ENCODE peak calls at places on chromosomes 12 and 14, in nine cellular contexts. N is nephron progenitor cell, T is suprapubic skin, K is prostate gland, H is astrocyte of the spinal cord, U is kidney, V is fibroblast of mammary gland, M is A549, W is Caco-2. D is an unnamed sample.

GRCh38 chr12:26754148-26754547 is 78.8 kb downstream of the ITPR2 start:
- DNase-seq in V (no peak), W (no peak), H (no peak), U (no peak), T (no peak), N (no peak), M (no peak), K (no peak), D (no peak)

GRCh38 chr14:105167303-105168092 is 1.1 kb downstream of the JAG2 start:
- DNase-seq in K (peak), W (no peak), U (no peak), V (no peak), N (peak), M (no peak), T (no peak), H (no peak), D (no peak)

GRCh38 chr14:103653802-103654201 is 24.8 kb downstream of the KLC1 start:
- DNase-seq in T (no peak), N (no peak), K (no peak), H (no peak), V (no peak), W (no peak), U (no peak), M (no peak), D (no peak)

GRCh38 chr14:32327255-32327961 is 1.7 kb upstream of the AKAP6 start:
- DNase-seq in H (no peak), T (no peak), N (no peak), W (no peak), M (no peak), K (no peak), U (no peak), V (no peak), D (no peak)

GRCh38 chr12:132109741-132110140 is 34.4 kb downstream of the DDX51 start:
- DNase-seq in N (no peak), U (no peak), K (no peak), T (no peak), V (peak), W (no peak), H (no peak), M (no peak), D (peak)

GRCh38 chr12:13801543-13801942 is 179.9 kb downstream of the GRIN2B start:
- DNase-seq in W (no peak), K (no peak), H (no peak), U (no peak), V (no peak), N (no peak), T (no peak), M (no peak), D (no peak)

GRCh38 chr12:90280564-90281058 is 572.0 kb upstream of the ATP2B1 start:
- DNase-seq in U (no peak), W (no peak), N (no peak), T (no peak), H (peak), K (no peak), V (peak), M (no peak), D (peak)

GRCh38 chr14:99603471-99603933 is 505 bp downstream of the CCDC85C start:
- DNase-seq in M (peak), W (peak), H (peak), N (peak), T (no peak), V (peak), K (no peak), U (no peak), D (peak)

GRCh38 chr14:67516679-67517078 is 16.4 kb upstream of the PLEKHH1 start:
- DNase-seq in K (no peak), N (no peak), M (no peak), H (no peak), V (no peak), U (no peak), T (no peak), W (no peak), D (no peak)

GRCh38 chr14:33962016-33962415 is 11.1 kb upstream of the EGLN3 start:
- DNase-seq in K (no peak), U (no peak), V (no peak), W (no peak), T (no peak), M (no peak), H (no peak), N (no peak), D (no peak)

GRCh38 chr12:96225003-96225855 is 31.1 kb downstream of the ELK3 start:
- DNase-seq in U (no peak), M (no peak), V (no peak), K (no peak), W (no peak), N (no peak), T (no peak), H (peak), D (peak)

GRCh38 chr14:93375673-93376156 is 28.7 kb downstream of the COX8C start:
- DNase-seq in T (no peak), M (no peak), V (no peak), N (no peak), H (no peak), W (no peak), K (no peak), U (no peak), D (no peak)

GRCh38 chr12:121452356-121453021 is 52.6 kb downstream of the RNF34 start:
- DNase-seq in N (peak), V (no peak), U (peak), T (peak), W (peak), H (no peak), M (no peak), K (peak), D (no peak)

GRCh38 chr12:13463189-13463588 is 266.7 kb downstream of the EMP1 start:
- DNase-seq in V (no peak), W (no peak), M (no peak), K (no peak), H (no peak), N (no peak), T (no peak), U (no peak), D (no peak)

GRCh38 chr14:69235708-69236107 is 24.2 kb upstream of the GALNT16 start:
- DNase-seq in M (no peak), N (no peak), W (no peak), U (no peak), T (no peak), V (no peak), K (no peak), H (no peak), D (no peak)

GRCh38 chr12:24822121-24822899 is 126.6 kb downstream of the BCAT1 start:
- DNase-seq in M (no peak), V (peak), T (no peak), N (no peak), H (peak), U (no peak), K (no peak), W (no peak), D (peak)

GRCh38 chr12:26113194-26113654 is 11.6 kb downstream of the BHLHE41 start:
- DNase-seq in T (no peak), H (no peak), U (no peak), N (no peak), M (no peak), V (no peak), K (peak), W (no peak), D (no peak)

GRCh38 chr12:6280053-6280469 is 30.4 kb upstream of the PLEKHG6 start:
- DNase-seq in K (peak), M (peak), V (peak), W (no peak), N (no peak), T (peak), H (peak), U (peak), D (peak)

GRCh38 chr12:50375802-50376201 is 20.6 kb downstream of the FAM186A start:
- DNase-seq in T (no peak), W (no peak), K (no peak), V (no peak), H (no peak), N (no peak), U (no peak), M (no peak), D (no peak)

GRCh38 chr12:10179871-10180270 is 1.0 kb downstream of the TMEM52B start:
- DNase-seq in K (no peak), N (no peak), M (no peak), V (no peak), T (no peak), H (no peak), U (no peak), W (no peak), D (no peak)

GRCh38 chr12:2214411-2214810 is 161.6 kb downstream of the CACNA1C start:
- DNase-seq in V (peak), N (no peak), M (no peak), T (no peak), K (no peak), H (no peak), W (no peak), U (no peak), D (no peak)

GRCh38 chr12:54680374-54680773 is 32.2 kb upstream of the DCD start:
- DNase-seq in U (no peak), K (no peak), T (no peak), N (peak), H (no peak), W (peak), M (peak), V (peak), D (peak)
- TF ChIP-seq CTCF in U (peak), K (no peak), T (peak), N (peak), H (peak), W (peak), M (peak), V (peak), D (peak)

GRCh38 chr14:56150018-56150417 is 31.8 kb downstream of the PELI2 start:
- DNase-seq in H (no peak), U (no peak), M (no peak), T (no peak), V (no peak), K (no peak), W (no peak), N (no peak), D (no peak)

GRCh38 chr14:56145181-56145580 is 27.0 kb downstream of the PELI2 start:
- DNase-seq in U (no peak), K (no peak), N (no peak), H (no peak), T (no peak), W (no peak), V (peak), M (no peak), D (peak)

GRCh38 chr14:56150645-56151345 is 32.6 kb downstream of the PELI2 start:
- DNase-seq in M (peak), T (no peak), H (no peak), N (no peak), U (no peak), K (no peak), W (no peak), V (no peak), D (no peak)

GRCh38 chr14:56145965-56146364 is 27.8 kb downstream of the PELI2 start:
- DNase-seq in V (peak), H (peak), T (no peak), W (no peak), N (no peak), M (peak), U (no peak), K (no peak), D (peak)

GRCh38 chr14:56147980-56148901 is 30.0 kb downstream of the PELI2 start:
- DNase-seq in U (no peak), K (no peak), W (no peak), M (no peak), V (no peak), N (no peak), T (no peak), H (no peak), D (no peak)
- TF ChIP-seq CTCF in U (no peak), K (no peak), W (no peak), M (no peak), V (no peak), N (no peak), T (no peak), H (no peak), D (no peak)

GRCh38 chr14:61498811-61499210 is 177.4 kb downstream of the PRKCH start:
- DNase-seq in M (no peak), N (no peak), H (no peak), T (no peak), V (peak), W (no peak), K (no peak), U (no peak), D (peak)
- TF ChIP-seq CTCF in M (no peak), N (no peak), H (no peak), T (no peak), V (no peak), W (no peak), K (no peak), U (no peak), D (no peak)

DNA sequence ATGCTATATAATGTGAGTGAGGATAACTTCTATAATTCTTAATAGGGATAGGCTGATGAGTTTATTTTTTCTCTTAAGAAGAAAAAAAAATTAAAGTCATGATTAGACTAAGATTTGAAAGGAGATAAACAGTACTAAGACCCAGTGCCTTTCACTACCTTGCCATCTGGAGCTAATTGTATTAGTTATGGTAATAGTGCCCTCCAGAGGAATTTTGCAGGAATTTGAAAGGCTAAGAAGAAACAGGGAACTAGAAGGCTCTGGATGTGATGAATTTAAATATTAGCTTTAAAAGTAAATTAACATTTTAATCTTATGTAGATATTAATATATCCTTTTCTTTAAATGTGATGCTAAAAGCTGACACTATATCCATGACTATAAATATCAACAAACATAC is 36.6 kb upstream of the PIK3C2G start:
- DNase-seq in U (no peak), M (peak), T (no peak), V (peak), H (peak), W (no peak), N (no peak), K (no peak), D (peak)
- TF ChIP-seq CTCF in U (peak), M (peak), T (peak), V (peak), H (peak), W (peak), N (peak), K (peak), D (peak)

GRCh38 chr12:110338754-110339153 is 57.7 kb downstream of the ATP2A2 start:
- DNase-seq in T (no peak), N (no peak), H (no peak), W (no peak), V (no peak), U (no peak), M (no peak), K (no peak), D (peak)
- TF ChIP-seq CTCF in T (no peak), N (no peak), H (no peak), W (peak), V (peak), U (no peak), M (peak), K (no peak), D (peak)

GRCh38 chr14:39755269-39755878 is 323.1 kb upstream of the FBXO33 start:
- DNase-seq in W (no peak), N (no peak), K (no peak), M (no peak), H (no peak), V (no peak), U (no peak), T (no peak), D (no peak)
- TF ChIP-seq CTCF in W (no peak), N (no peak), K (no peak), M (no peak), H (no peak), V (no peak), U (no peak), T (no peak), D (no peak)

GRCh38 chr14:28012629-28013415 is 753.8 kb upstream of the FOXG1 start:
- DNase-seq in K (no peak), U (no peak), V (no peak), T (no peak), W (no peak), M (no peak), N (no peak), H (no peak), D (no peak)
- TF ChIP-seq CTCF in K (no peak), U (no peak), V (no peak), T (no peak), W (no peak), M (no peak), N (no peak), H (no peak), D (no peak)

D was measured in fibroblast of pulmonary artery.